ENCODE peak calls at places on chromosomes 11 and 22, in eight cellular contexts. One of them, this sample, is unnamed.

GRCh38 chr11:43925932-43926505 is 16.4 kb upstream of the C11orf96 start:
- DNase-seq in nephron progenitor cell: no peak
- DNase-seq in HS-27A: no peak
- DNase-seq in stimulated activated CD4-positive, alpha-beta T cell treated with anti-CD3 and anti-CD28 coated beads, Interleukin-12 subunit alpha, Interleukin-12 subunit beta, amount 100 ng/mL, for 4 hours: no peak
- DNase-seq in brain microvascular endothelial cell: no peak
- DNase-seq in HCEC 1CT: no peak
- DNase-seq in hypothalamus: no peak
- DNase-seq in naive thymus-derived CD4-positive, alpha-beta T cell: no peak
- DNase-seq in this sample: no peak

GRCh38 chr11:65785329-65786007 is 1.4 kb upstream of the OVOL1 start:
- DNase-seq in nephron progenitor cell: no peak
- DNase-seq in HS-27A: no peak
- DNase-seq in stimulated activated CD4-positive, alpha-beta T cell treated with anti-CD3 and anti-CD28 coated beads, Interleukin-12 subunit alpha, Interleukin-12 subunit beta, amount 100 ng/mL, for 4 hours: no peak
- DNase-seq in brain microvascular endothelial cell: no peak
- DNase-seq in HCEC 1CT: no peak
- DNase-seq in hypothalamus: no peak
- DNase-seq in naive thymus-derived CD4-positive, alpha-beta T cell: no peak
- DNase-seq in this sample: no peak

GRCh38 chr11:94134651-94135512 is 6.2 kb downstream of the PANX1 start:
- DNase-seq in nephron progenitor cell: no peak
- DNase-seq in HS-27A: no peak
- DNase-seq in stimulated activated CD4-positive, alpha-beta T cell treated with anti-CD3 and anti-CD28 coated beads, Interleukin-12 subunit alpha, Interleukin-12 subunit beta, amount 100 ng/mL, for 4 hours: peak
- DNase-seq in brain microvascular endothelial cell: peak
- DNase-seq in HCEC 1CT: peak
- DNase-seq in hypothalamus: no peak
- DNase-seq in naive thymus-derived CD4-positive, alpha-beta T cell: no peak
- DNase-seq in this sample: no peak

GRCh38 chr11:113623114-113623513 is 83.0 kb downstream of the TMPRSS5 start:
- DNase-seq in nephron progenitor cell: no peak
- DNase-seq in HS-27A: no peak
- DNase-seq in stimulated activated CD4-positive, alpha-beta T cell treated with anti-CD3 and anti-CD28 coated beads, Interleukin-12 subunit alpha, Interleukin-12 subunit beta, amount 100 ng/mL, for 4 hours: no peak
- DNase-seq in brain microvascular endothelial cell: peak
- DNase-seq in HCEC 1CT: no peak
- DNase-seq in hypothalamus: no peak
- DNase-seq in naive thymus-derived CD4-positive, alpha-beta T cell: no peak
- DNase-seq in this sample: no peak

GRCh38 chr22:19407649-19408606 is 23.6 kb downstream of the HIRA start:
- DNase-seq in nephron progenitor cell: no peak
- DNase-seq in HS-27A: no peak
- DNase-seq in stimulated activated CD4-positive, alpha-beta T cell treated with anti-CD3 and anti-CD28 coated beads, Interleukin-12 subunit alpha, Interleukin-12 subunit beta, amount 100 ng/mL, for 4 hours: no peak
- DNase-seq in brain microvascular endothelial cell: no peak
- DNase-seq in HCEC 1CT: no peak
- DNase-seq in hypothalamus: no peak
- DNase-seq in naive thymus-derived CD4-positive, alpha-beta T cell: no peak
- DNase-seq in this sample: no peak

GRCh38 chr11:103436131-103436770 is 327.0 kb downstream of the DYNC2H1 start:
- DNase-seq in nephron progenitor cell: no peak
- DNase-seq in HS-27A: no peak
- DNase-seq in stimulated activated CD4-positive, alpha-beta T cell treated with anti-CD3 and anti-CD28 coated beads, Interleukin-12 subunit alpha, Interleukin-12 subunit beta, amount 100 ng/mL, for 4 hours: no peak
- DNase-seq in brain microvascular endothelial cell: no peak
- DNase-seq in HCEC 1CT: no peak
- DNase-seq in hypothalamus: no peak
- DNase-seq in naive thymus-derived CD4-positive, alpha-beta T cell: no peak
- DNase-seq in this sample: no peak

GRCh38 chr22:21835378-21835777 is 32.1 kb downstream of the MAPK1 start:
- DNase-seq in nephron progenitor cell: no peak
- DNase-seq in HS-27A: no peak
- DNase-seq in stimulated activated CD4-positive, alpha-beta T cell treated with anti-CD3 and anti-CD28 coated beads, Interleukin-12 subunit alpha, Interleukin-12 subunit beta, amount 100 ng/mL, for 4 hours: no peak
- DNase-seq in brain microvascular endothelial cell: no peak
- DNase-seq in HCEC 1CT: no peak
- DNase-seq in hypothalamus: no peak
- DNase-seq in naive thymus-derived CD4-positive, alpha-beta T cell: no peak
- DNase-seq in this sample: no peak

GRCh38 chr11:78949976-78950690 is 375.5 kb upstream of the NARS2 start:
- DNase-seq in nephron progenitor cell: peak
- DNase-seq in HS-27A: no peak
- DNase-seq in stimulated activated CD4-positive, alpha-beta T cell treated with anti-CD3 and anti-CD28 coated beads, Interleukin-12 subunit alpha, Interleukin-12 subunit beta, amount 100 ng/mL, for 4 hours: no peak
- DNase-seq in brain microvascular endothelial cell: no peak
- DNase-seq in HCEC 1CT: no peak
- DNase-seq in hypothalamus: no peak
- DNase-seq in naive thymus-derived CD4-positive, alpha-beta T cell: no peak
- DNase-seq in this sample: peak

GRCh38 chr22:45344339-45344738 is 34.6 kb downstream of the FAM118A start:
- DNase-seq in nephron progenitor cell: peak
- DNase-seq in HS-27A: no peak
- DNase-seq in stimulated activated CD4-positive, alpha-beta T cell treated with anti-CD3 and anti-CD28 coated beads, Interleukin-12 subunit alpha, Interleukin-12 subunit beta, amount 100 ng/mL, for 4 hours: no peak
- DNase-seq in brain microvascular endothelial cell: no peak
- DNase-seq in HCEC 1CT: peak
- DNase-seq in hypothalamus: no peak
- DNase-seq in naive thymus-derived CD4-positive, alpha-beta T cell: no peak
- DNase-seq in this sample: no peak

GRCh38 chr11:76788661-76789442 is 5.7 kb downstream of the TSKU start:
- DNase-seq in nephron progenitor cell: no peak
- DNase-seq in HS-27A: no peak
- DNase-seq in stimulated activated CD4-positive, alpha-beta T cell treated with anti-CD3 and anti-CD28 coated beads, Interleukin-12 subunit alpha, Interleukin-12 subunit beta, amount 100 ng/mL, for 4 hours: no peak
- DNase-seq in brain microvascular endothelial cell: no peak
- DNase-seq in HCEC 1CT: no peak
- DNase-seq in hypothalamus: peak
- DNase-seq in naive thymus-derived CD4-positive, alpha-beta T cell: no peak
- DNase-seq in this sample: no peak